ENCODE peak calls at places on chromosomes 6 and 20, in five cellular contexts. K is A673, O is colonic mucosa, S is left lung, J is GM23338. P is an unnamed sample.

GRCh38 chr20:11979306-11980128 is 61.8 kb downstream of the BTBD3 start:
- DNase-seq in K (no peak), O (no peak), S (no peak), J (no peak), P (no peak)

GRCh38 chr20:55882922-55883321 is 122.4 kb downstream of the CBLN4 start:
- DNase-seq in K (no peak), O (peak; percentile 27), S (no peak), J (no peak), P (no peak)

GRCh38 chr20:39935921-39936320 is 753.1 kb downstream of the MAFB start:
- DNase-seq in K (peak; percentile 9), O (no peak), S (no peak), J (no peak), P (no peak)

GRCh38 chr20:9334866-9335265 is 179.5 kb upstream of the LAMP5 start:
- DNase-seq in K (no peak), O (no peak), S (no peak), J (no peak), P (no peak)

GRCh38 chr6:79672631-79673065 is 41.5 kb downstream of the SH3BGRL2 start:
- DNase-seq in K (peak; percentile 25), O (no peak), S (no peak), J (peak; percentile 66), P (no peak)

GRCh38 chr6:152572395-152573061 is 64.6 kb downstream of the SYNE1 start:
- DNase-seq in K (peak; percentile 78), O (no peak), S (no peak), J (peak; percentile 10), P (no peak)

GRCh38 chr20:32463642-32464400 is 105.7 kb downstream of the ASXL1 start:
- DNase-seq in K (no peak), O (peak; percentile 85), S (no peak), J (peak; percentile 53), P (no peak)

GRCh38 chr6:13702809-13703302 is 8.8 kb downstream of the RANBP9 start:
- DNase-seq in K (no peak), O (no peak), S (no peak), J (no peak), P (no peak)

GRCh38 chr20:33444797-33445560 is 1.4 kb upstream of the SNTA1 start:
- DNase-seq in K (no peak), O (peak; percentile 32), S (no peak), J (peak; percentile 46), P (no peak)

GRCh38 chr6:37177083-37177949 is 7.4 kb downstream of the PIM1 start:
- DNase-seq in K (no peak), O (no peak), S (no peak), J (peak; percentile 41), P (no peak)

GRCh38 chr6:31622678-31623077 is 2.2 kb downstream of the PRRC2A start:
- DNase-seq in K (no peak), O (no peak), S (no peak), J (no peak), P (no peak)

GRCh38 chr6:121394151-121394550 is 41.3 kb upstream of the GJA1 start:
- DNase-seq in K (no peak), O (no peak), S (no peak), J (no peak), P (no peak)

GRCh38 chr20:58850693-58851174 is at the start of gene GNAS-AS1:
- DNase-seq in K (peak; percentile 93), O (peak; percentile 84), S (peak; percentile 84), J (peak; percentile 95), P (peak; percentile 88)

GRCh38 chr6:73803562-73804221 is 107.7 kb downstream of the CD109 start:
- DNase-seq in K (peak; percentile 84), O (peak; percentile 20), S (no peak), J (peak; percentile 78), P (no peak)

GRCh38 chr6:111710911-111711310 is 105.2 kb upstream of the TRAF3IP2 start:
- DNase-seq in K (no peak), O (no peak), S (no peak), J (no peak), P (no peak)

GRCh38 chr20:16299892-16300291 is 273.4 kb downstream of the KIF16B start:
- DNase-seq in K (no peak), O (no peak), S (no peak), J (no peak), P (no peak)

GRCh38 chr20:51434026-51434425 is 108.5 kb downstream of the NFATC2 start:
- DNase-seq in K (no peak), O (no peak), S (no peak), J (no peak), P (no peak)

GRCh38 chr6:119261944-119262284 is 87.6 kb downstream of the MAN1A1 start:
- DNase-seq in K (no peak), O (no peak), S (no peak), J (no peak), P (no peak)

GRCh38 chr6:44258325-44258863 is 1.1 kb upstream of the SLC35B2 start:
- DNase-seq in K (no peak), O (no peak), S (peak; percentile 39), J (no peak), P (no peak)

GRCh38 chr6:44257007-44257752 is at the start of gene SLC35B2:
- DNase-seq in K (peak; percentile 82), O (peak; percentile 74), S (peak; percentile 91), J (peak; percentile 83), P (peak; percentile 86)

GRCh38 chr6:44258921-44259320 is 1.6 kb upstream of the SLC35B2 start:
- DNase-seq in K (no peak), O (no peak), S (no peak), J (no peak), P (no peak)

GRCh38 chr6:44256291-44257006 is 879 bp downstream of the SLC35B2 start:
- DNase-seq in K (no peak), O (peak; percentile 75), S (peak; percentile 47), J (peak; percentile 81), P (peak; percentile 49)

GRCh38 chr6:44257753-44258324 is 511 bp upstream of the SLC35B2 start:
- DNase-seq in K (no peak), O (no peak), S (no peak), J (no peak), P (no peak)
- TF ChIP-seq CTCF in K (no peak), O (no peak), S (no peak), J (no peak), P (peak; percentile 33)

DNA sequence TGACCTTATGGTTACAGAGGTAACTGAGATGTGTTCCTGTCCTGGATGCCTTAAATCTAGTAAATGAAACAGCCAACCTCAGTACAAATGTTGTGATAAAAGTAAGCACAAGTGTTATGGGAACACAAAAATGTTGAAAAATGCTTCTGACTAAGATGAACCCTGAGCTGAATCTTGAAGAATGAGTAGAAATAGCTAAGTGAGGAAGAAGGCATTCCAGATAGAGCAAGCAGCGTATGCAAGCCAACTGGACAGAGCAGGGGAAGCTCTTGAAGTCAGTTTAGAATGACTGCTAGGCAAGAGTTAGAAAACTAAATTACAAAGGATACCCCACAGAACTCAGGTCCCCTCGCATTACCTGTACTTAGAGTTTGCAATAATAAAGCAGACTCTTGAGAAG is 2.1 kb downstream of the FBXO9 start:
- DNase-seq in K (no peak), O (no peak), S (no peak), J (no peak), P (no peak)
- H3K4me3 ChIP-seq in K (no peak overlapping the region), O (no peak overlapping the region), S (peak overlapping the region; percentile 98), J (no peak overlapping the region), P (no peak overlapping the region)

GRCh38 chr20:46298374-46298773 is 9.9 kb downstream of the CDH22 start:
- DNase-seq in K (no peak), O (no peak), S (no peak), J (no peak), P (no peak)
- H3K27me3 ChIP-seq in K (peaks cover 78% of the 10 kb centered on the region), O (no peaks in the 10 kb centered on the region), S (peaks cover 96% of the 10 kb centered on the region), J (no peaks in the 10 kb centered on the region), P (no peaks in the 10 kb centered on the region)

DNA sequence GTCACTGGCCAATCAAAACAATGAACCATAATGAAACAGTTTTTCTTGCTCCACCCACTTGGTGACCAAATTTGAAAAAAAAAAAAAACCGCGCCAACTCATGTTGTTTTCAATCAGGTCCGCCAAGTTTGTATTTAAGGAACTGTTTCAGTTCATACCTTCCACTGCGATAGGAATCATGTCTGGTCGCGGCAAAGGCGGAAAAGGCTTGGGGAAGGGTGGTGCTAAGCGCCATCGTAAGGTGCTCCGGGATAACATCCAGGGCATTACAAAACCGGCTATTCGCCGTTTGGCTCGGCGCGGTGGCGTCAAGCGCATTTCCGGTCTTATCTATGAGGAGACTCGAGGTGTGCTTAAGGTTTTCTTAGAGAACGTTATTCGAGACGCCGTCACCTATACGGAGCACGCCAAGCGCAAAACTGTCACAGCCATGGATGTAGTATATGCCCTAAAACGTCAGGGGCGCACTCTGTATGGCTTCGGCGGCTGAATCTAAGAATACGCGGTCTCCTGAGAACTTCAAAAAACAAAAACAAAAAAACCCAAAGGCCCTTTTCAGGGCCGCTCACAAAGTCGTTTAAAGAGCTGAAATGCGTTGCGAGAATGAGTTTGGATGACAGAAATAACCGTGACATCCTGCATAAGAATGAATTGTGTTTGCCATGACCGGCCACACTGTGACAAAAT is 16.7 kb downstream of the HFE start:
- DNase-seq in K (peak; percentile 95), O (peak; percentile 91), S (peak; percentile 89), J (peak; percentile 91), P (peak; percentile 95)
- TF ChIP-seq CTCF in K (peak; percentile 51), O (no peak), S (no peak), J (no peak), P (peak; percentile 46)